ENCODE peak calls at places on chromosomes 13 and 19, in five cellular contexts. L, M, U, R and X are unnamed samples.

GRCh38 chr13:50552424-50552966 is 291.0 kb downstream of the DLEU7 start:
- DNase-seq in M (no peak), L (no peak), U (no peak), R (no peak), X (no peak)

GRCh38 chr13:110387451-110388140 is 80.5 kb downstream of the COL4A2 start:
- DNase-seq in L (peak), M (no peak), R (no peak), U (no peak), X (peak)

GRCh38 chr13:92823059-92823458 is 403.5 kb upstream of the GPC6 start:
- DNase-seq in M (no peak), L (no peak), U (no peak), R (no peak), X (no peak)

GRCh38 chr13:71780546-71780945 is 86.5 kb downstream of the DACH1 start:
- DNase-seq in R (no peak), L (no peak), U (no peak), M (no peak), X (no peak)

GRCh38 chr19:40763963-40764362 is 11.4 kb upstream of the MIA start:
- DNase-seq in U (no peak), M (no peak), R (no peak), L (no peak), X (no peak)

GRCh38 chr13:94609196-94609595 is 7.5 kb downstream of the GPR180 start:
- DNase-seq in U (no peak), R (no peak), M (no peak), L (no peak), X (no peak)

GRCh38 chr13:99989376-99990044 is 7.9 kb downstream of the ZIC2 start:
- DNase-seq in U (no peak), R (no peak), M (no peak), L (no peak), X (no peak)

GRCh38 chr19:16619456-16619855 is 8.5 kb downstream of the MED26 start:
- DNase-seq in L (no peak), R (no peak), M (no peak), U (no peak), X (no peak)

GRCh38 chr19:28504139-28504538 is 708.8 kb downstream of the UQCRFS1 start:
- DNase-seq in L (no peak), M (no peak), R (no peak), U (no peak), X (no peak)

GRCh38 chr13:79212064-79212619 is 193.9 kb downstream of the RBM26 start:
- DNase-seq in M (no peak), L (no peak), U (no peak), R (no peak), X (no peak)

GRCh38 chr19:13984875-13985741 is 21.0 kb downstream of the RFX1 start:
- DNase-seq in L (no peak), M (no peak), U (no peak), R (no peak), X (no peak)

GRCh38 chr19:37966211-37967072 is 59.4 kb downstream of the SIPA1L3 start:
- DNase-seq in M (no peak), U (no peak), L (peak), R (no peak), X (no peak)

GRCh38 chr19:16898306-16899015 is 9.7 kb downstream of the F2RL3 start:
- DNase-seq in L (no peak), M (no peak), U (no peak), R (no peak), X (no peak)

GRCh38 chr13:113756441-113757097 is 2.5 kb upstream of the TMEM255B start:
- DNase-seq in R (no peak), L (no peak), M (no peak), U (no peak), X (no peak)

GRCh38 chr13:109655611-109656010 is 130.8 kb downstream of the IRS2 start:
- DNase-seq in U (no peak), L (no peak), R (no peak), M (no peak), X (no peak)

GRCh38 chr13:114258589-114258988 is 22.8 kb upstream of the UPF3A start:
- DNase-seq in U (no peak), R (no peak), L (no peak), M (no peak), X (no peak)

GRCh38 chr19:13195678-13196077 is 45.5 kb downstream of the IER2 start:
- DNase-seq in R (no peak), L (no peak), U (peak), M (peak), X (no peak)

GRCh38 chr13:29362849-29363604 is 232.5 kb downstream of the SLC7A1 start:
- DNase-seq in M (peak), L (peak), U (peak), R (peak), X (no peak)

GRCh38 chr19:16588089-16588823 is 16.0 kb upstream of the SLC35E1 start:
- DNase-seq in R (no peak), U (no peak), L (no peak), M (no peak), X (no peak)

GRCh38 chr13:73714522-73714921 is 419.7 kb downstream of the KLF12 start:
- DNase-seq in R (no peak), U (no peak), L (no peak), M (no peak), X (no peak)

GRCh38 chr13:37561031-37561430 is 37.5 kb downstream of the POSTN start:
- DNase-seq in L (no peak), U (no peak), M (no peak), R (no peak), X (no peak)

GRCh38 chr13:96091164-96091931 is 1.4 kb downstream of the HS6ST3 start:
- DNase-seq in L (no peak), U (peak), M (peak), R (no peak), X (no peak)

GRCh38 chr19:38401148-38401547 is 1.7 kb upstream of the FAM98C start:
- DNase-seq in M (no peak), L (peak), U (no peak), R (no peak), X (no peak)

GRCh38 chr13:112934075-112934474 is 34.9 kb upstream of the MCF2L start:
- DNase-seq in L (no peak), U (no peak), R (no peak), M (no peak), X (no peak)

GRCh38 chr13:61013782-61014181 is 401.9 kb downstream of the PCDH20 start:
- DNase-seq in M (no peak), L (no peak), R (no peak), U (no peak), X (no peak)

GRCh38 chr19:2270572-2271515 is 11.1 kb downstream of the PEAK3 start:
- DNase-seq in L (peak), M (no peak), R (peak), U (peak), X (no peak)

GRCh38 chr13:91346848-91347211 is 657 bp upstream of the MIR17HG start:
- DNase-seq in M (peak), R (no peak), L (no peak), U (peak), X (peak)

GRCh38 chr19:44968670-44969069 is 13.5 kb downstream of the CLPTM1 start:
- DNase-seq in L (no peak), U (no peak), M (no peak), R (no peak), X (no peak)

GRCh38 chr19:17209126-17210036 is 5.8 kb upstream of the USE1 start:
- DNase-seq in L (peak), U (no peak), M (peak), R (no peak), X (no peak)

GRCh38 chr19:41218615-41219507 is at the start of gene AXL:
- DNase-seq in U (peak), M (no peak), R (peak), L (peak), X (peak)

GRCh38 chr19:47006496-47006895 is 13.1 kb upstream of the NPAS1 start:
- DNase-seq in L (no peak), M (no peak), U (no peak), R (no peak), X (no peak)

GRCh38 chr13:94556646-94557045 is 39.3 kb downstream of the TGDS start:
- DNase-seq in M (no peak), R (no peak), U (no peak), L (no peak), X (no peak)

GRCh38 chr13:112220925-112221324 is 154.0 kb downstream of the SOX1 start:
- DNase-seq in U (no peak), R (no peak), L (no peak), M (no peak), X (no peak)

GRCh38 chr19:44552324-44552723 is 22.8 kb upstream of the CEACAM20 start:
- DNase-seq in R (no peak), M (peak), U (peak), L (peak), X (no peak)

GRCh38 chr19:33947565-33947964 is 150.9 kb downstream of the KCTD15 start:
- DNase-seq in R (no peak), M (no peak), L (peak), U (no peak), X (no peak)